ENCODE peak calls at places on chromosome 14, in four cellular contexts. R is tibial artery; S is CD4-positive, alpha-beta T cell; C is ovary. B is an unnamed sample.

GRCh38 chr14:44995196-44995595 is 33.2 kb downstream of the TOGARAM1 start:
- DNase-seq in S (no peak), C (no peak), R (no peak), B (no peak)

GRCh38 chr14:98143566-98143965 is 1128.4 kb downstream of the BCL11B start:
- DNase-seq in S (no peak), R (no peak), C (no peak), B (no peak)

GRCh38 chr14:61197416-61197815 is 83.7 kb downstream of the TMEM30B start:
- DNase-seq in R (no peak), C (no peak), S (no peak), B (no peak)

GRCh38 chr14:58899317-58899713 is 261.6 kb downstream of the DACT1 start:
- DNase-seq in C (no peak), S (no peak), R (no peak), B (no peak)

GRCh38 chr14:71005076-71005475 is 97.8 kb downstream of the PCNX1 start:
- DNase-seq in R (no peak), S (no peak), C (no peak), B (no peak)

GRCh38 chr14:102694530-102695171 is 82.6 kb upstream of the TRAF3 start:
- DNase-seq in C (peak), R (no peak), S (peak), B (no peak)

GRCh38 chr14:58131386-58131785 is 20.6 kb downstream of the ARMH4 start:
- DNase-seq in S (no peak), C (no peak), R (no peak), B (no peak)

GRCh38 chr14:66600416-66600815 is 92.5 kb downstream of the GPHN start:
- DNase-seq in R (no peak), C (no peak), S (no peak), B (no peak)

GRCh38 chr14:52314521-52315354 is 626 bp downstream of the PTGER2 start:
- DNase-seq in C (peak), R (peak), S (peak), B (no peak)

GRCh38 chr14:106586098-106586704 is 1059.8 kb downstream of the TMEM121 start:
- DNase-seq in C (no peak), S (peak), R (no peak), B (no peak)
- TF ChIP-seq CTCF in C (no peak), S (peak), R (no peak), B (peak)

GRCh38 chr14:92973798-92974372 is 50.9 kb downstream of the CHGA start:
- DNase-seq in S (no peak), C (no peak), R (no peak), B (no peak)

GRCh38 chr14:92971601-92972180 is 48.7 kb downstream of the CHGA start:
- DNase-seq in S (no peak), C (no peak), R (no peak), B (no peak)

GRCh38 chr14:92974541-92975345 is 51.8 kb downstream of the CHGA start:
- DNase-seq in S (no peak), C (peak), R (no peak), B (no peak)

GRCh38 chr14:92976268-92976667 is 53.3 kb downstream of the CHGA start:
- DNase-seq in S (no peak), C (no peak), R (no peak), B (no peak)

DNA sequence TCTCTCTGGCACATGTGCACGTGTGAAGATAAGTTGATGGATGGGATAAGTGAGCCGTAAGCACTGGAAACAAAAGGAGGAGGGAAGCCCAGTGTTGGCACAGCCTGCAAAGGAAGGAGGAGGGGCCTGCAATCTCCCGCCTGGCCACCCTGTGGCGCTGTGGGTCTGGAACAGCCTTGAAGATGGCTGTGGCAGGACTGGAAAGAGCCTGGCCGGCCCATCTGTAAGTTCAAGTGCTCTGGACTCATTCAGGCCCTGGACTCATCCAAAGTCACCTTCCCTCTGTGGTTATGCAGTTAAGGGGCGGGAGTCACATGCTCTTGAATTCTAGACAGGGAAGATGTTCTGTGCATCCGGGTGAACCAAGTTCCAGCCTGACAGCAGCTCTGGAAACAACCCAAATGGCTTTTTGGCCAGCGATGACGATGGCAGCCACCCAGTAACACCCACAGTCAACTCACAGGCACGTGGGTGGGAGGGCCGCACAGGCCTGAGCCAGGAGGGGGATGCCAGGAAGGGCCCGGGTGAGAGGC is 50.4 kb downstream of the CHGA start:
- DNase-seq in C (peak), S (no peak), R (peak), B (peak)
- TF ChIP-seq CTCF in C (peak), S (no peak), R (peak), B (peak)

DNA sequence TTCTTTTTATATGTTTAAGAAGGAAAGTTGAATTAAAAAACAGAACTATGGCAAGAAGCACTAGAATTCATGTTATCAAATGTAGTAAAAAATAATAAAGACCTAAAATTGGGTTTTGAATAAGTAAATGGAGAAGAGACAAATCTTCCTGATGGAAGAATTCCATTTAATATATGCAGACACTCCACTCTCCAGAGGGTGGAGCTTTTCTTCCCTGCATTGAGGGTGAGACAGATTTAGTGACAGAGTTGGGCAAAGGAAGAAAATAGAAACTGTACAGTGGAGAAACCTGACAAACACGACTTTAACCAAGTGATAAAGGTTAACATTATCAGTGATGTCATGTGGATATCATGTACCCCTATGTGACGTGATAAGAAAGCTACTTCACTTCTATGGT is 217.6 kb downstream of the PRKD1 start:
- DNase-seq in C (no peak), S (no peak), R (no peak), B (no peak)
- TF ChIP-seq CTCF in C (no peak), S (no peak), R (peak), B (peak)

GRCh38 chr14:77105118-77105517 is 7.1 kb downstream of the CIPC start:
- DNase-seq in C (no peak), S (no peak), R (no peak), B (no peak)
- TF ChIP-seq CTCF in C (no peak), S (no peak), R (no peak), B (no peak)